ENCODE peak calls at places on chromosomes 5 and 9, in eight cellular contexts. K, O, J, L, C, P, X and W are unnamed samples.

GRCh38 chr9:110952018-110952864 is 86.0 kb downstream of the LPAR1 start:
- DNase-seq in X (no peak), J (no peak), L (no peak), K (no peak), C (no peak), P (no peak), O (no peak), W (no peak)

GRCh38 chr5:91425046-91425445 is 41.9 kb upstream of the ARRDC3 start:
- DNase-seq in C (no peak), L (no peak), J (no peak), K (no peak), X (no peak), O (no peak), P (no peak), W (no peak)

GRCh38 chr5:60208681-60209080 is 315.2 kb upstream of the PDE4D start:
- DNase-seq in K (peak; percentile 15), P (no peak), L (no peak), O (no peak), C (no peak), X (no peak), J (no peak), W (no peak)

GRCh38 chr5:143213851-143214363 is 189.6 kb downstream of the NR3C1 start:
- DNase-seq in X (no peak), C (no peak), L (no peak), O (no peak), P (no peak), K (no peak), J (no peak), W (no peak)

GRCh38 chr9:25678147-25678666 is at the start of gene TUSC1:
- DNase-seq in L (peak; percentile 84), X (peak; percentile 74), P (peak; percentile 54), K (peak; percentile 86), O (peak; percentile 88), J (peak; percentile 84), C (no peak), W (peak; percentile 87)

GRCh38 chr5:912356-913091 is 19.8 kb downstream of the TRIP13 start:
- DNase-seq in O (no peak), K (no peak), J (no peak), C (no peak), X (peak; percentile 27), P (no peak), L (no peak), W (no peak)

GRCh38 chr5:157857821-157858526 is 971 bp downstream of the CLINT1 start:
- DNase-seq in L (no peak), C (no peak), O (no peak), J (no peak), P (no peak), K (no peak), X (no peak), W (no peak)

GRCh38 chr5:76870046-76870445 is 20.2 kb downstream of the S100Z start:
- DNase-seq in K (no peak), P (no peak), O (no peak), J (no peak), L (no peak), X (no peak), C (peak; percentile 35), W (no peak)

GRCh38 chr9:116940614-116941215 is 253.6 kb downstream of the TRIM32 start:
- DNase-seq in L (no peak), X (no peak), P (no peak), C (no peak), K (no peak), O (no peak), J (no peak), W (no peak)

GRCh38 chr9:75878461-75878860 is 12.0 kb upstream of the PCSK5 start:
- DNase-seq in X (no peak), O (no peak), J (no peak), L (no peak), K (no peak), P (no peak), C (no peak), W (no peak)

GRCh38 chr9:132042324-132042723 is 37.3 kb downstream of the MED27 start:
- DNase-seq in C (no peak), K (no peak), P (no peak), O (no peak), L (no peak), X (no peak), J (no peak), W (no peak)

GRCh38 chr9:14313378-14313940 is 482 bp downstream of the NFIB start:
- DNase-seq in J (peak; percentile 30), P (no peak), K (no peak), L (no peak), O (no peak), C (no peak), X (no peak), W (peak; percentile 37)

GRCh38 chr9:83706703-83707517 is 848 bp downstream of the UBQLN1 start:
- DNase-seq in J (peak; percentile 16), X (peak; percentile 19), K (peak; percentile 33), P (no peak), L (peak; percentile 49), O (peak; percentile 92), C (peak; percentile 30), W (peak; percentile 49)

GRCh38 chr5:174533771-174534221 is 190.6 kb upstream of the MSX2 start:
- DNase-seq in O (no peak), K (no peak), J (no peak), L (no peak), X (no peak), C (no peak), P (no peak), W (no peak)

GRCh38 chr5:126385509-126385908 is 37.7 kb upstream of the GRAMD2B start:
- DNase-seq in O (no peak), X (no peak), P (no peak), C (no peak), K (no peak), L (no peak), J (no peak), W (no peak)

GRCh38 chr9:70428781-70429180 is 14.3 kb upstream of the KLF9 start:
- DNase-seq in L (no peak), P (no peak), X (no peak), J (no peak), O (no peak), C (no peak), K (no peak), W (no peak)

GRCh38 chr9:70429899-70430298 is 15.4 kb upstream of the KLF9 start:
- DNase-seq in O (no peak), J (no peak), K (no peak), C (no peak), X (no peak), L (no peak), P (no peak), W (no peak)

GRCh38 chr9:70422371-70423043 is 8.1 kb upstream of the KLF9 start:
- DNase-seq in P (no peak), C (no peak), X (no peak), L (no peak), O (no peak), J (no peak), K (no peak), W (no peak)

GRCh38 chr9:70425192-70425591 is 10.7 kb upstream of the KLF9 start:
- DNase-seq in O (no peak), L (no peak), X (no peak), C (no peak), K (no peak), J (no peak), P (no peak), W (no peak)

DNA sequence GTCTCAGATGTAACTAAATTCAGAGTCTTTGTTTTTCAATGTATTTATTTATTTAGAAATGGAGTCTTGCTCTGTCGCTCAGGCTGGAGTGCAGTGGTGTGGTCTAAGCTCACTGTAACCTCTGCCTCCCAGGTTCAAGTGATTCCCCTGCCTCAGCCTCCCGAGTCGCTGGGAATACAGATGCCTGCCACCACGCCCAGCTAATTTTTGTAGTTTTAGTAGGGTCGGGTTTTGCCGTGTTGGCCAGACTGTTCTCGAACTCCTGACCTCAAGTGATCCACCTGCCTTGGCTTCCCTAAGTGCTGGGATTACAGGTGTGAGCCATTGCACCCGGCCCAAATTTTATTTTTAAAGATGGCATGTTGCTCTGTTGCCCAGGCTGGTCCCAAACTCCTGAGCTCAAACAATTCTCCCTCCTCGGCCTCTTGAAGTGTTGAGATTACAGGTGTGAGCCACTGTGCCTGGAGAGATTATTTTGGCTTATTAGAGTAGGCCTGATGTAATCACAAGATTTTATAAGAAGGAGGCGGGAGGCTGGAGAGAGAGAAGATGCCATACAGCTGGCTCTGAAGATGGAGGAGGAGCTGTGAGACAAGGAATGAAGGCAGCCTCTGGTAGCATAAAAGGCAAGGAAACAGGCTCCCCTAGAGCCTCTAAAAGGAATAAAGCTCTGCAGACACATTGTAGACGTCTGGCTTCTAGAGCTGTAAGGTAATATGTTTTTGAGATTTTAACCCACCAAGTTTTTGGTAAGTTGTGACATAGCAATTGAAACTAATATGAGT is 12.9 kb upstream of the KLF9 start:
- DNase-seq in L (no peak), J (no peak), X (peak; percentile 56), C (no peak), K (no peak), O (no peak), P (no peak), W (no peak)
- TF ChIP-seq CTCF in L (no peak), J (no peak), X (no peak), C (no peak), K (peak; percentile 9), O (peak; percentile 9), P (no peak), W (no peak)

GRCh38 chr5:96972599-96973334 is 36.9 kb downstream of the LNPEP start:
- DNase-seq in K (no peak), L (no peak), P (no peak), J (no peak), X (no peak), C (no peak), O (no peak), W (no peak)

GRCh38 chr5:96977228-96977627 is 41.3 kb downstream of the LNPEP start:
- DNase-seq in J (no peak), C (no peak), X (no peak), P (no peak), O (no peak), K (no peak), L (no peak), W (no peak)

GRCh38 chr5:96978812-96979449 is 43.1 kb downstream of the LNPEP start:
- DNase-seq in P (no peak), O (no peak), J (no peak), X (no peak), L (no peak), K (no peak), C (no peak), W (no peak)

GRCh38 chr5:96973561-96974401 is 37.9 kb downstream of the LNPEP start:
- DNase-seq in P (no peak), O (no peak), K (no peak), X (no peak), C (no peak), L (no peak), J (no peak), W (no peak)

GRCh38 chr5:96975656-96976055 is 39.8 kb downstream of the LNPEP start:
- DNase-seq in P (no peak), O (no peak), C (no peak), K (no peak), J (peak; percentile 17), L (no peak), X (no peak), W (no peak)
- H3K4me1 ChIP-seq in P (peaks cover 4% of the 10 kb centered on the region), O (peaks cover 24% of the 10 kb centered on the region), C (no peaks in the 10 kb centered on the region), K (peaks cover 11% of the 10 kb centered on the region), J (no peaks in the 10 kb centered on the region), L (peaks cover 52% of the 10 kb centered on the region), X (no peaks in the 10 kb centered on the region), W (no peaks in the 10 kb centered on the region)

GRCh38 chr5:34522599-34523381 is 133.3 kb upstream of the RAI14 start:
- DNase-seq in X (peak; percentile 82), J (peak; percentile 79), P (peak; percentile 65), C (peak; percentile 65), K (peak; percentile 72), O (no peak), L (peak; percentile 64), W (peak; percentile 90)
- TF ChIP-seq POLR2A in X (no peak), J (no peak), P (no peak), C (no peak), K (no peak), O (no peak), L (no peak), W (no peak)

GRCh38 chr5:145701404-145701803 is 133.7 kb downstream of the PRELID2 start:
- DNase-seq in K (no peak), O (no peak), C (no peak), X (no peak), J (no peak), L (no peak), P (no peak), W (no peak)
- TF ChIP-seq CTCF in K (no peak), O (no peak), C (peak; percentile 6), X (no peak), J (no peak), L (no peak), P (no peak), W (no peak)